ENCODE peak calls at places on chromosomes 4 and X, in eight cellular contexts. K is type B pancreatic cell; W is brain microvascular endothelial cell; I is COR-L47; A is pons; U is stimulated activated CD8-positive, alpha-beta memory T cell treated with anti-CD3 and anti-CD28 coated beads, Interleukin-4, amount 100 ng/mL, for 4 hours; R is right lobe of liver; N is kidney epithelial cell. L is an unnamed sample.

GRCh38 chr4:51843309-51844156 is 580 bp downstream of the DCUN1D4 start:
- DNase-seq in K (no peak), W (peak), I (peak), A (peak), U (peak), R (peak), N (no peak), L (peak)

GRCh38 chr4:119211856-119212250 is 660 bp upstream of the USP53 start:
- DNase-seq in K (no peak), W (no peak), I (peak), A (no peak), U (no peak), R (no peak), N (peak), L (peak)

GRCh38 chrX:16573781-16574180 is 76.2 kb upstream of the S100G start:
- DNase-seq in K (no peak), W (peak), I (no peak), A (no peak), U (no peak), R (no peak), N (no peak), L (no peak)

GRCh38 chrX:149541521-149542047 is 772 bp downstream of the EOLA1 start:
- DNase-seq in K (no peak), W (no peak), I (no peak), A (no peak), U (no peak), R (no peak), N (no peak), L (no peak)

GRCh38 chrX:153491351-153492152 is 3.2 kb upstream of the BGN start:
- DNase-seq in K (no peak), W (no peak), I (no peak), A (no peak), U (no peak), R (no peak), N (no peak), L (no peak)

GRCh38 chr4:115054836-115055235 is 58.6 kb downstream of the NDST4 start:
- DNase-seq in K (no peak), W (no peak), I (peak), A (no peak), U (no peak), R (no peak), N (no peak), L (no peak)

GRCh38 chr4:163331629-163332360 is 601 bp downstream of the NPY1R start:
- DNase-seq in K (peak), W (no peak), I (no peak), A (no peak), U (no peak), R (peak), N (no peak), L (no peak)

GRCh38 chr4:87559090-87559837 is 30.1 kb upstream of the SPARCL1 start:
- DNase-seq in K (no peak), W (no peak), I (peak), A (no peak), U (peak), R (no peak), N (no peak), L (no peak)

GRCh38 chr4:24164054-24164453 is 274.2 kb upstream of the PPARGC1A start:
- DNase-seq in K (no peak), W (peak), I (no peak), A (no peak), U (no peak), R (no peak), N (peak), L (no peak)

GRCh38 chr4:127829014-127829413 is 46.9 kb downstream of the HSPA4L start:
- DNase-seq in K (no peak), W (no peak), I (no peak), A (no peak), U (no peak), R (no peak), N (no peak), L (no peak)

GRCh38 chrX:41912922-41913321 is 10.4 kb downstream of the CASK start:
- DNase-seq in K (no peak), W (no peak), I (no peak), A (no peak), U (no peak), R (no peak), N (peak), L (no peak)